ENCODE peak calls at places on chromosomes 13 and 19, in four cellular contexts. S is CD4-positive, alpha-beta memory T cell; E is CD8-positive, alpha-beta memory T cell; M is uterus. R is an unnamed sample.

GRCh38 chr13:86383151-86383550 is 583.9 kb upstream of the SLITRK6 start:
- DNase-seq in E (no peak), S (no peak), M (no peak), R (no peak)

GRCh38 chr19:33868076-33868735 is 71.5 kb downstream of the KCTD15 start:
- DNase-seq in E (no peak), S (no peak), M (no peak), R (no peak)

GRCh38 chr13:65912516-65912915 is 1317.6 kb downstream of the PCDH9 start:
- DNase-seq in E (no peak), M (no peak), S (no peak), R (no peak)

GRCh38 chr19:13842294-13843103 is 34.4 kb upstream of the NANOS3 start:
- DNase-seq in E (peak), M (peak), S (peak), R (no peak)

GRCh38 chr13:111936267-111936925 is 130.6 kb upstream of the SOX1 start:
- DNase-seq in M (no peak), S (no peak), E (no peak), R (no peak)

GRCh38 chr13:24185591-24186232 is 25.2 kb downstream of the SPATA13 start:
- DNase-seq in S (no peak), M (no peak), E (no peak), R (no peak)

GRCh38 chr13:91145806-91146205 is 201.7 kb upstream of the MIR17HG start:
- DNase-seq in M (no peak), S (no peak), E (no peak), R (no peak)

GRCh38 chr19:36265856-36266374 is 51.0 kb downstream of the ZNF146 start:
- DNase-seq in E (no peak), M (no peak), S (no peak), R (no peak)

GRCh38 chr13:108158746-108159145 is 56.6 kb downstream of the LIG4 start:
- DNase-seq in E (no peak), M (no peak), S (no peak), R (no peak)

GRCh38 chr13:101258071-101258470 is 158.2 kb downstream of the NALCN start:
- DNase-seq in S (peak), M (no peak), E (no peak), R (peak)

GRCh38 chr19:34493649-34494044 is 12.1 kb downstream of the WTIP start:
- DNase-seq in M (no peak), S (no peak), E (no peak), R (no peak)

GRCh38 chr19:50333737-50334617 is 4.8 kb upstream of the KCNC3 start:
- DNase-seq in M (peak), S (peak), E (peak), R (no peak)

GRCh38 chr19:31905980-31906948 is 439.1 kb upstream of the ZNF507 start:
- DNase-seq in E (no peak), S (no peak), M (peak), R (no peak)

GRCh38 chr13:31875134-31875533 is 135.8 kb downstream of the RXFP2 start:
- DNase-seq in S (no peak), E (no peak), M (no peak), R (no peak)

GRCh38 chr19:4539697-4540581 is at the start of gene LRG1:
- DNase-seq in E (no peak), M (no peak), S (no peak), R (no peak)

GRCh38 chr13:48496796-48497195 is 36.1 kb downstream of the RCBTB2 start:
- DNase-seq in E (no peak), M (no peak), S (peak), R (no peak)

GRCh38 chr19:14391156-14391821 is 10.0 kb downstream of the ADGRE5 start:
- DNase-seq in S (no peak), M (no peak), E (no peak), R (no peak)

GRCh38 chr13:67155898-67156717 is 74.0 kb downstream of the PCDH9 start:
- DNase-seq in M (no peak), S (no peak), E (no peak), R (no peak)

GRCh38 chr13:109362606-109363005 is 423.8 kb downstream of the IRS2 start:
- DNase-seq in M (no peak), E (no peak), S (no peak), R (no peak)

GRCh38 chr13:91181892-91182291 is 165.6 kb upstream of the MIR17HG start:
- DNase-seq in M (no peak), S (no peak), E (no peak), R (no peak)

GRCh38 chr19:35031072-35031881 is 1.0 kb downstream of the SCN1B start:
- DNase-seq in E (no peak), S (no peak), M (peak), R (no peak)

GRCh38 chr13:45434556-45435371 is 16.6 kb upstream of the SLC25A30 start:
- DNase-seq in E (no peak), S (no peak), M (no peak), R (no peak)

GRCh38 chr13:27524981-27525975 is 74.9 kb upstream of the MTIF3 start:
- DNase-seq in M (no peak), S (no peak), E (no peak), R (no peak)

GRCh38 chr13:49454388-49455015 is 10.4 kb downstream of the SETDB2 start:
- DNase-seq in M (no peak), S (peak), E (no peak), R (no peak)

GRCh38 chr19:35340431-35340830 is 7.3 kb upstream of the FFAR1 start:
- DNase-seq in S (no peak), E (no peak), M (no peak), R (no peak)

GRCh38 chr19:45472557-45473365 is 5.0 kb downstream of the FOSB start:
- DNase-seq in E (no peak), M (no peak), S (peak), R (no peak)

GRCh38 chr13:93614776-93615175 is 388.2 kb downstream of the GPC6 start:
- DNase-seq in E (no peak), M (no peak), S (no peak), R (no peak)

GRCh38 chr19:7395360-7395781 is 46.6 kb downstream of the ARHGEF18 start:
- DNase-seq in S (no peak), E (no peak), M (no peak), R (no peak)

GRCh38 chr13:27463500-27463899 is 13.1 kb upstream of the MTIF3 start:
- DNase-seq in M (no peak), E (no peak), S (no peak), R (no peak)

GRCh38 chr19:4373601-4374441 is 26.5 kb downstream of the SH3GL1 start:
- DNase-seq in M (peak), S (no peak), E (no peak), R (no peak)

GRCh38 chr13:112140366-112140765 is 73.4 kb downstream of the SOX1 start:
- DNase-seq in S (no peak), M (no peak), E (no peak), R (no peak)

GRCh38 chr13:62696490-62696889 is 1280.8 kb upstream of the PCDH20 start:
- DNase-seq in S (no peak), M (no peak), E (no peak), R (no peak)

GRCh38 chr19:30855475-30855874 is 483.3 kb downstream of the ZNF536 start:
- DNase-seq in S (no peak), M (no peak), E (no peak), R (no peak)

GRCh38 chr19:58227964-58228583 is 640 bp upstream of the ZNF544 start:
- DNase-seq in M (no peak), S (peak), E (no peak), R (no peak)

GRCh38 chr13:72023895-72024294 is 156.9 kb upstream of the DACH1 start:
- DNase-seq in M (no peak), E (no peak), S (no peak), R (no peak)

DNA sequence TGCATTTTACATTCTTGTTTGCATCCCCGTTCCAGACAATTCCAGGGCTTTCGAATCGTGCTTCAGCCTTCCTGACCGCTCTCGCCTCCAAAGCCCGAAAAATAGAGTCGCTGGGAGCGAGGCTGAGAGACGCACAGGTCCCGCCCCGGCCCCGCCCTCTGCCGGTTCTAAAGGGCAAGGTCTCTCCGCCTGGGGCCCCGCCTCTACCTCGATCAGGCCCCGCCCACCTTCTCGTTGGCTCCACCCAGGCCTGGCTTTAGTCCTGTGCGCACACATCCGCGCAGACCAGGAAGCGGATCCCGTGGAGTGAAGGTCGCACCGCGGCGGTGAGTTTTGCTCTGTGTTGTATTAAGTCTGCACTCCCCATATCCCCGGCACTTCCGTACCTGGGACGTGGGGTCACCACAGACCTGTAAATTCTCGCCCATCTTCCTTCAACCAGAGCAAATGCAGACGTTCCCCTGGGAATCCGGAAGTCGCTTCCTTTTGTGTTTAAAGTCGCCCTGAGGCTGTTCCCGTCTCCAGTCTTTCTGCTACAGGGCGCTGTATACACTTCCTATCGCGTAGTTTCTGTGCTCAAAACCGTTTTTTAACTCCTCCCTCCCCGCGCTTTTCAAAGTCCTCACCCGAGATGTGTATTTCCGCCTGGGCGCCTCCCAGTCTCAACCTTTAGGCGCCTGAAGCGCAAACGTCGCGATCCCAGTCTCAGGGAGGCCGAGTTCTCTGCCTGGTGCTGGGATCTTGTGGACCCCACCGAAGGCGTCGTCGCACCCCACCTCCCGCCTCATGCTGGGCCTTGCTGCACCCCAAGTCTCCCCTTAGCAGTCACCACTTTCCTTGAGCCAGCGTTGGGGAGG is at the start of gene ZNF701:
- DNase-seq in M (peak), E (peak), S (peak), R (peak)
- H3K4me3 ChIP-seq in M (peak), E (peak), S (peak), R (peak)

GRCh38 chr13:73676550-73677040 is 457.6 kb downstream of the KLF12 start:
- DNase-seq in S (no peak), M (no peak), E (no peak), R (no peak)

GRCh38 chr13:73681015-73681414 is 453.2 kb downstream of the KLF12 start:
- DNase-seq in S (no peak), M (no peak), E (no peak), R (no peak)

GRCh38 chr13:73673931-73674330 is 460.3 kb downstream of the KLF12 start:
- DNase-seq in S (no peak), M (no peak), E (no peak), R (no peak)

GRCh38 chr13:73672492-73672891 is 461.7 kb downstream of the KLF12 start:
- DNase-seq in E (no peak), S (no peak), M (no peak), R (no peak)

DNA sequence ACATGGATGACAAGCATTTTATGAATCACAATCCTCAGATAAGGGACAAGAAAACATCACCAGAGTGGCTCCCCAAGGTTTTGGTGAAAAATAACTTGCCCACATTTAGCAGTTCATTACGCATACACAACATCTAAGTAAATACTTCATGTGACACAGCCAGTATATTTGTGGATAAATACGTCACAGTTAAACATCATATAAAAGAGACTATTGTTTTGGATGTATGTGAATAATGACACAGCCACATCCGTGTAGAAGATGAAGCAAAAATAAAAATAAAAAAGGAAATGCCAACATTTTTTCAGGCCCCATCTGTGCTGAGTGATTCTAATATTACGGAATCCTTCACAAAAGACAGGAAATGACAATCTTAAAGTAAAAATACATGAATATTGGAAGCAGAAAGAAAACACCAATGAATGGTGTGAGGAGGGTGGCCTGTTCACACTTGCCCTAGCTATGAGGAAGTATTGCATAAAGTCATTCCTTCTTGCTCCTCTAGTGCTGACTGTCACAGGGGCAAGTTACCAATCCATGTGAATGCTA is 457.1 kb downstream of the KLF12 start:
- DNase-seq in E (no peak), S (no peak), M (no peak), R (no peak)
- H3K27ac ChIP-seq in E (no peak), S (no peak), M (no peak), R (no peak)

GRCh38 chr19:406999-407491 is 1.9 kb downstream of the C2CD4C start:
- DNase-seq in E (no peak), S (no peak), M (no peak), R (no peak)

GRCh38 chr19:409006-409514 is at the start of gene C2CD4C:
- DNase-seq in E (no peak), S (peak), M (no peak), R (no peak)

GRCh38 chr19:406121-406711 is 2.7 kb downstream of the C2CD4C start:
- DNase-seq in E (no peak), M (no peak), S (no peak), R (no peak)

GRCh38 chr19:408441-409005 is 424 bp downstream of the C2CD4C start:
- DNase-seq in M (no peak), E (no peak), S (no peak), R (no peak)

GRCh38 chr19:407501-408440 is 1.2 kb downstream of the C2CD4C start:
- DNase-seq in E (no peak), M (no peak), S (no peak), R (no peak)
- H3K4me3 ChIP-seq in E (no peak), M (no peak), S (no peak), R (no peak)

GRCh38 chr19:41527079-41527478 is 48.9 kb upstream of the CEACAM21 start:
- DNase-seq in M (no peak), S (no peak), E (no peak), R (no peak)

GRCh38 chr19:41518141-41518540 is 57.8 kb upstream of the CEACAM21 start:
- DNase-seq in S (no peak), E (no peak), M (no peak), R (no peak)

DNA sequence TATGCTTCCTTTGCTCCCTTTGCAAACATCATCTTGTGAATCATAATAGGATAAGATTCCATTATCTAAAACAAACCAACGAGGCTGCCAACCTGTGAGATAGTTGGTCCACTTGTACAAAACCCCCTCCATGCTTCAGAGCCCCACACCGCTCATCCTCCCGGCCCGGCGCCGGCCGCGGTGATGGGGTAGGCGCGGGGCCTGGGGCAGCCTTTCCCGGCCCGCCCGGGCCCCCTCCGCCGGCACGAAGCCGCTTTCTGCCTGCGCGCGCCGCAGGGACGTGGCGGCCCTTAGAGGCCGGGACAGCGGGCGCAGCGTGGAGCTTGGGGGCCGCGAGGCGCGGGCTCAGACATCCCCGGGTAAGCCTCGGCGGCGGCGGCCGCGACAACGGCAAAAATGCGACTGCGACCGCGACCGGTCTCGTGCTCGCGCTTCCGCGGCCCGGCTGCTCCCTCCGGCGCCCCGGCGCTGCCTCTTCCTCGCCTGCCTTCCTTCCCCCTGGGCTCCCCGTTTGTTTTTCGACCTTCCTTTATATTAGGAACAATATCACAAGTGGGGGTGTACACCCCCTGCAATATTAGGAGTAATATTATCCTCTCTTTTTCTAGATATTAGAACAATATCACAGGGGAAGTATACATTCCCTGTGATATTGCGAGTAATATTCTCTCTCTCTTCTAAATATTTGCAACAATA is 54.0 kb upstream of the CEACAM21 start:
- DNase-seq in M (no peak), S (peak), E (peak), R (no peak)
- H3K27ac ChIP-seq in M (peak), S (peak), E (no peak), R (no peak)

DNA sequence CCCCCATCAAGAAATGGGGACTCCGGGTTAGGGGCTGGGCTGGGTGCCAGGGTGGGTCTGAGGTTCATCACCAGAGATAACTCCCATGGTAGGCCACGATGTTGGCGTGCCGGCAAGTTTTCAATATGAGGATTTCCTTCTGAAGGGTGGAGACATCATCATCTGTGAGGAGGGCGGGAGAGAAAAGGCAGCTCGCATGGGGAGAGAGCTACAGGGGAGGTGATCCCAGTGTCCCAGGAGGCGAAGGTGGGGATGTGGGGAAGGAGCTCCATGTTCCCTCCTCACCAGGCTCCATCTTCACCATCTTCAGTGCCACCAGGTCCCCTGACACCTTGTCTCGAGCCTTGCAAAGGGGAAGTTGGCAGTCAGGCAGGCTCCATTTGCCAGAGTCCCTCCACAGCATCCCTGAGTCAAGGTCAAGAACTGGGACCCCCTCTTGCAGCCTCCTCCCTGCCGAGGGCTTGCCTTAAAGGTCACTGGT is 430 bp downstream of the MAP4K1 start:
- DNase-seq in E (no peak), S (no peak), M (no peak), R (no peak)
- H3K4me3 ChIP-seq in E (peak), S (peak), M (no peak), R (no peak)

DNA sequence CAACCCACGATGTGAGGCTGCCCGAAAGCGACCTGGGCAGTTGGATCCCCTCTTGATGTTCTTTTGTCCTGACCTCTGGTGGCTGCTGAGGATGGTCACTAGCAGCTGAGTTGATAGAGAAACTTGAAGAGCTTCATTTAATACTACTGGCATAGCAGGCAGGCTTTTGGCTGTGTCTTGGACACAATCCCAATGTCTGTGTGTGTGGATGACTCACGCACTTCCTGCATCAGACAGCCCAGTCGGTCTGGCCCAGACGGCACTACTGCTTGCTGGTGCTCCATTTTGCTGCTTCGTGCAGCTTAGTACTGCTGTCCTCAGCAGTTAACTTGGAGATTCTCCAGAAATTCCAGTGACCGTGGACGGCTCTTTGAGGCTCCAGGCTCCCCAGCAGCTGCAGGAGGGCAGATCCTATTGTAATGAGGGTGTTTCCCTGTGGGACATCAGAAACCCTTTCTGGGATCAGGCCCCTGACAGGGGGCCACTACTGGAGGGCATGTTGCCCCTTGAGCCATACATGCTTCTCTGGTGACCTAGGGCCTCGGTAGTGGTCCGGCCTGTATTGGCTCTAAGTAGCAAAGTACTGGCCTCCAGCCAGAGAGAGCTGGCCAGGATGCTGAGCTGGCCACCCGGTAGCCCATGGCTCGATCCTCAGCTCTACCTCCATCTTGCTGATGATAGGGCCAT is 4.5 kb downstream of the FPR3 start:
- DNase-seq in M (peak), E (no peak), S (no peak), R (no peak)
- H3K27ac ChIP-seq in M (peak), E (peak), S (no peak), R (no peak)

DNA sequence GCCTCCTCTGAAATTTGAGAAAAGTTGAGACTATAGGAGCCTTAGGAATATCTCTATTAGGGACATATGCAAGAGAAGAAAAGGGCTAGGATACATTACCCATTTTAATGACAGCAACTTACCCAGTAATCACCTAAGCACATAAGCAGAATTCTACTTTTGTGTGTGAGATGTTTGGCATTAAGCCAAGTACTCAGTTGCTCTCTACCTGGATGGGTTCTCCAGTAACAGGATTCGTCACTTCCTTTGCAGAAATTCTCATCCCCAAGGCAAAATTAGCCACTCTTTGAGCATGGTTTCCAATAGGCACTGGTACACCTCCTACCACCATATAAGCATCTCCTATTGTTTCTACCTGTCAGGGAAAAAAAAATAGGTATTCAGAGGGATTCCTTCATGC is 95.1 kb downstream of the C13orf42 start:
- DNase-seq in M (no peak), S (no peak), E (no peak), R (no peak)
- H3K4me3 ChIP-seq in M (no peak), S (no peak), E (no peak), R (no peak)